ENCODE peak calls at places on chromosome 20, in six cellular contexts. L is lower lobe of right lung, C is left lung, V is colonic mucosa, Z is endothelial cell, Q is GM20000. A is an unnamed sample.

GRCh38 chr20:63520939-63521601 is 505 bp downstream of the PPDPF start:
- DNase-seq in L (peak), C (peak), V (peak), Z (peak), Q (peak), A (peak)

GRCh38 chr20:31560094-31560899 is 44.8 kb upstream of the ID1 start:
- DNase-seq in L (peak), C (peak), V (peak), Z (peak), Q (peak), A (peak)

GRCh38 chr20:52049001-52049731 is 142.4 kb downstream of the ZFP64 start:
- DNase-seq in L (no peak), C (no peak), V (no peak), Z (peak), Q (no peak), A (no peak)

GRCh38 chr20:47740225-47741184 is 44.8 kb downstream of the SULF2 start:
- DNase-seq in L (peak), C (peak), V (no peak), Z (no peak), Q (no peak), A (no peak)

GRCh38 chr20:50305636-50306477 is 115.2 kb downstream of the CEBPB start:
- DNase-seq in L (no peak), C (peak), V (peak), Z (no peak), Q (no peak), A (no peak)

GRCh38 chr20:53735536-53736050 is 142.0 kb upstream of the ZNF217 start:
- DNase-seq in L (no peak), C (no peak), V (no peak), Z (no peak), Q (no peak), A (no peak)

GRCh38 chr20:8627386-8628030 is 441.4 kb upstream of the PLCB4 start:
- DNase-seq in L (no peak), C (no peak), V (no peak), Z (no peak), Q (no peak), A (no peak)

GRCh38 chr20:41509801-41510200 is 108.4 kb downstream of the CHD6 start:
- DNase-seq in L (no peak), C (no peak), V (peak), Z (no peak), Q (no peak), A (no peak)

GRCh38 chr20:36541227-36542018 is at the start of gene MYL9:
- DNase-seq in L (peak), C (peak), V (peak), Z (peak), Q (peak), A (peak)

GRCh38 chr20:63223121-63223825 is 7.3 kb upstream of the YTHDF1 start:
- DNase-seq in L (peak), C (peak), V (peak), Z (peak), Q (peak), A (peak)

GRCh38 chr20:21156266-21156665 is 30.4 kb downstream of the KIZ start:
- DNase-seq in L (no peak), C (no peak), V (no peak), Z (no peak), Q (no peak), A (no peak)

GRCh38 chr20:4800676-4801449 is 79.2 kb downstream of the PRND start:
- DNase-seq in L (no peak), C (no peak), V (no peak), Z (no peak), Q (no peak), A (no peak)

GRCh38 chr20:33261465-33261864 is 21.5 kb upstream of the BPIFB1 start:
- DNase-seq in L (no peak), C (no peak), V (no peak), Z (no peak), Q (no peak), A (no peak)
- TF ChIP-seq CTCF in L (no peak), C (no peak), V (no peak), Z (no peak), Q (no peak), A (no peak)

GRCh38 chr20:58503668-58504067 is 11.5 kb downstream of the APCDD1L start:
- DNase-seq in L (no peak), C (no peak), V (no peak), Z (no peak), Q (no peak), A (no peak)

GRCh38 chr20:58508762-58509395 is 6.3 kb downstream of the APCDD1L start:
- DNase-seq in L (no peak), C (no peak), V (no peak), Z (no peak), Q (no peak), A (no peak)

GRCh38 chr20:58500256-58500655 is 14.9 kb downstream of the APCDD1L start:
- DNase-seq in L (no peak), C (no peak), V (no peak), Z (no peak), Q (no peak), A (no peak)

DNA sequence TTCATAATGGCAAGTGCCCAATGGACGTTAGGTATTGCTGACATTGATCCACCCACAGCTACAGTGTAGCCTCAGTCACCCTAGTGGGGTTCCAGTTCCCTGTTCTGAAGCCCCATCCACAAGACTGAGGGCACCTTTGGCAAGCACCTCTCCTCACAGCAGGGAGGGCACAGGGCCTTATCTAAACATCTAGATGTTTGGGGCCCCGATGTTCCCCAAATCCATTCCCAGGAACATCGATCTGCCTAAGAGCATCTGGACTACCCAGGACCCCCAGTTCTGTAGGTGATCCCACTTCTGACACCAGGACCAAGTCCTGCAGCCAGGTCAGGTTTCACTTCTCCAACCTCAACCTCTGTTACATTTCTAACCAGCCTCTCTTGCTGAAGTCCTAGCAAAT is 10.6 kb downstream of the APCDD1L start:
- DNase-seq in L (no peak), C (no peak), V (no peak), Z (no peak), Q (no peak), A (no peak)
- TF ChIP-seq CTCF in L (no peak), C (no peak), V (no peak), Z (no peak), Q (no peak), A (no peak)

DNA sequence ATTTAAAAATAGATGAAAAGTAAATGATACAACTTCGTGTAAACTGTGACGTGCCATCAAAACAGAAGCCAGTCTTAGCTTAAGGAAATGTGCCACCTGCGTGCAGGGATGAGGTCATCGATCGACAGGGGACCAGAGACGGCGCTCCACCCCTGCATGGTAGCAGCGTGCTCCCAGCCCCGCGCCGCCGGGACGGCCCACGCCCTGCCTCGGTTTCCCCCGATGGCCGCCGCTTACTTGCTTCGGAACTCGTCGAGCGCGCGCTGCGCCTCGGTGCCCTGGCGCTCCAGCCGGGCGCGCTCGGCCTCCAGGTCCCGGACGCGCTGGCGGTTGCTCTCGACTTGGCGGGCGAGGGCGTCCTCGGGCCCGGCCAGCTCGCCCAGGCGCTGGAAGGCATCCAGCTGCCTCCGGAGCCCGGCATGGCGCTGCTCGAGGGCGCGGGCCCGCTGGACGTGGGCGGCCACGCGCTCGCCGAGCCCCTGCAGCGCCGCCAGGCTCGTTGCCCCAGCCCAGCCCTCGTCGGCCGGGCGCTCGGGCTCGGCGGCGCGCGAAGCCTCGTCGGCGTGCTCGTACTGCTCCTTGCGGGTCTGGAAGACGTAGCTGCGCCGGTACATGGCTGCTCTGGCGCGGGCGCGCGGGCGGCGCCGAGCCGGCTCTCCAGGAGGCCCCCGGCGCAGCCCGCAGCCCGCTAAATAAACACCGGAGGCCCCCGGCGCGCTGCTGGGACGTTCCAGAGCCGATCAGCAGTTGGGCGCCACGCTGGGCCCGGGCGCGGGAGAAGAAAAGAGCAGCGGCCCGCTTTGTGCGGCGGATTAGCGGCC is at the start of gene BFSP1:
- DNase-seq in L (peak), C (peak), V (peak), Z (peak), Q (peak), A (peak)
- TF ChIP-seq CTCF in L (no peak), C (no peak), V (no peak), Z (no peak), Q (no peak), A (no peak)

DNA sequence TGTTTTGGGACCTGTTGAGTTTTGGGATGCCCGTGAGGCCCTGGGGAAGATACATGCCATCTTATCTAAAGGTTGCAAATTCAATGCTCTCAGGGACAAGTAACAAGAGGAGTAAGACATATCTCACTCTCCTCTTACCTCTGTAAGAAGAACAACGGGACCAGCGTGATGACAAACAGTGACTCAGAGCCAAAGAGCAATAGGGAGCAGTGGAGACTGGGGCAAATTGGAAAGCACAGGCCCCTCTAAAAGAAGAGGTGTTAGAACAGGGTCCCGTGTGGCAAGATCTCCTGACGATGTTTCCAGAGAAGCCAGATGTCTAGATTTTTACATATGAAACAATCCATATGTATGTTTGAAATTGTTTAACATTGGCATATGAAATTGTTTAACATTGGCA is 11.6 kb downstream of the TP53RK start:
- DNase-seq in L (no peak), C (no peak), V (no peak), Z (no peak), Q (no peak), A (no peak)
- TF ChIP-seq CTCF in L (no peak), C (no peak), V (no peak), Z (no peak), Q (no peak), A (no peak)

GRCh38 chr20:3797226-3797545 is 1.1 kb downstream of the CDC25B start:
- DNase-seq in L (peak), C (no peak), V (no peak), Z (no peak), Q (no peak), A (no peak)

GRCh38 chr20:3796477-3797225 is 541 bp downstream of the CDC25B start:
- DNase-seq in L (no peak), C (no peak), V (no peak), Z (no peak), Q (no peak), A (no peak)

GRCh38 chr20:3797592-3798404 is 1.7 kb downstream of the CDC25B start:
- DNase-seq in L (peak), C (no peak), V (no peak), Z (no peak), Q (peak), A (peak)

GRCh38 chr20:3794701-3795420 is 1.2 kb upstream of the CDC25B start:
- DNase-seq in L (peak), C (no peak), V (no peak), Z (no peak), Q (no peak), A (no peak)

DNA sequence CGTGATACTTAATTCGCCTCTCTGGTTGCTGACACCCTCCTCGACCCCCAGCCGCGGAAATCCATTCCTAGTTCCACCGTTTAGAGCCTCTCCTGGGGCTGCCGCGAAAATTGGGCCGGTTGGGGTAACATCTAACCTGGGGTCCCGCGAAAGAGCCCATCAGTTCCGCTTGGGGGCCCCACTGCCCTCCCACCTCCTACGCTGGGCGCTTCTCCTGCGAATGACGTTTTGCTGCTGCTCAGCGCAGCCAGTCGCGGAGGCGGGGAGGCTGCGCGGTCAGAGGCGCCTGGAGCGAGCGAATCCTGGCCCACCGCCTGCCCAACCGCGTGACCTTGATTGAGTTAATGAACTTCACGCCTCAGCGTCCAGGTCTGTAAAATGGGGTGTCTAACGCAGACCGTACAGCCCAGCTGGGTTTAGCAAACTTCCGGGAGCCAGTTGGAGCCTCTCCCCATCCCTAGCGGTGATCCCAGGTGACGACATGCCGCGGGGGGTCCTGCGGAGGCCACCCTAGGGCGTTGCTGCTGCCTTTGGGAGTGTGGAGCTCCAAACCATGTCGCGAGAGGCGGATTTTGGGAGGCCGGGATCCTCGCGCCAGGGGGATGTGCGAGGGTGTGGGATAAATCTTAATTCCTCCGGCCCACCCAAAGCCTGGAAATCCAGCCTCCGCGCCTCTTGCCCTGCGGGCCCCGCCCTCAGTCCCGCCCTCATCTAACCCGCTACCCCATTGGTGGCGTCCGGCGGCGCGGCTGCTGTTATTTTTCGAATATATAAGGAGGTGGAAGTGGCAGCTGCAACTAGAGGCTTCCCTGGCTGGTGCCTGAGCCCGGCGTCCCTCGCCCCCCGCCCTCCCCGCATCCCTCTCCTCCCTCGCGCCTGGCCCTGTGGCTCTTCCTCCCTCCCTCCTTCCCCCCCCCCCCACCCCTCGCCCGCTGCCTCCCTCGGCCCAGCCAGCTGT is at the start of gene CDC25B:
- DNase-seq in L (peak), C (peak), V (peak), Z (peak), Q (peak), A (peak)
- TF ChIP-seq CTCF in L (peak), C (peak), V (peak), Z (peak), Q (peak), A (no peak)

GRCh38 chr20:2340136-2340535 is 40.6 kb upstream of the TGM6 start:
- DNase-seq in L (no peak), C (no peak), V (no peak), Z (no peak), Q (no peak), A (no peak)
- TF ChIP-seq CTCF in L (no peak), C (no peak), V (no peak), Z (no peak), Q (no peak), A (no peak)

A was measured in GM10248.